ENCODE peak calls at places on chromosomes 6 and 20, in seven cellular contexts. One of them, this sample, is unnamed.

GRCh38 chr6:87357479-87358196 is 13.0 kb downstream of the C6orf163 start:
- DNase-seq in pancreas: no peak
- DNase-seq in A673: no peak
- DNase-seq in H9: peak; percentile 35
- DNase-seq in right lobe of liver: no peak
- DNase-seq in GM23338: peak; percentile 8
- DNase-seq in hepatocyte: no peak
- DNase-seq in this sample: no peak

GRCh38 chr20:33915726-33916331 is 77.9 kb upstream of the RALY start:
- DNase-seq in right lobe of liver: peak; percentile 61
- DNase-seq in A673: peak; percentile 28
- DNase-seq in H9: peak; percentile 59
- DNase-seq in hepatocyte: peak; percentile 13
- DNase-seq in GM23338: peak; percentile 65
- DNase-seq in pancreas: peak; percentile 9
- DNase-seq in this sample: no peak

GRCh38 chr6:14841901-14842421 is 403.9 kb upstream of the JARID2 start:
- DNase-seq in A673: no peak
- DNase-seq in GM23338: no peak
- DNase-seq in right lobe of liver: no peak
- DNase-seq in pancreas: no peak
- DNase-seq in hepatocyte: peak; percentile 16
- DNase-seq in H9: no peak
- DNase-seq in this sample: peak; percentile 19

GRCh38 chr20:25013478-25014380 is 21.2 kb upstream of the APMAP start:
- DNase-seq in pancreas: peak; percentile 2
- DNase-seq in hepatocyte: no peak
- DNase-seq in A673: no peak
- DNase-seq in H9: no peak
- DNase-seq in GM23338: no peak
- DNase-seq in right lobe of liver: peak; percentile 35
- DNase-seq in this sample: no peak

GRCh38 chr6:55955684-55956083 is 80.3 kb upstream of the BMP5 start:
- DNase-seq in H9: no peak
- DNase-seq in pancreas: no peak
- DNase-seq in A673: no peak
- DNase-seq in GM23338: peak; percentile 14
- DNase-seq in right lobe of liver: no peak
- DNase-seq in hepatocyte: no peak
- DNase-seq in this sample: no peak

GRCh38 chr6:148551226-148551625 is 195.6 kb upstream of the UST start:
- DNase-seq in A673: no peak
- DNase-seq in GM23338: no peak
- DNase-seq in hepatocyte: no peak
- DNase-seq in pancreas: no peak
- DNase-seq in H9: no peak
- DNase-seq in right lobe of liver: no peak
- DNase-seq in this sample: no peak

GRCh38 chr6:48986803-48987202 is 476.2 kb downstream of the MMUT start:
- DNase-seq in H9: no peak
- DNase-seq in right lobe of liver: no peak
- DNase-seq in A673: no peak
- DNase-seq in pancreas: no peak
- DNase-seq in GM23338: no peak
- DNase-seq in hepatocyte: no peak
- DNase-seq in this sample: no peak

GRCh38 chr6:52183131-52183530 is 3.0 kb upstream of the IL17A start:
- DNase-seq in GM23338: no peak
- DNase-seq in A673: no peak
- DNase-seq in pancreas: no peak
- DNase-seq in H9: no peak
- DNase-seq in hepatocyte: no peak
- DNase-seq in right lobe of liver: no peak
- DNase-seq in this sample: no peak

GRCh38 chr20:52103469-52103910 is 88.1 kb downstream of the ZFP64 start:
- DNase-seq in hepatocyte: no peak
- DNase-seq in GM23338: peak; percentile 82
- DNase-seq in right lobe of liver: no peak
- DNase-seq in pancreas: no peak
- DNase-seq in A673: peak; percentile 56
- DNase-seq in H9: peak; percentile 72
- DNase-seq in this sample: no peak

GRCh38 chr6:124795879-124796838 is 166.1 kb upstream of the RNF217 start:
- DNase-seq in hepatocyte: peak; percentile 30
- DNase-seq in GM23338: peak; percentile 55
- DNase-seq in A673: peak; percentile 74
- DNase-seq in H9: peak; percentile 42
- DNase-seq in pancreas: no peak
- DNase-seq in right lobe of liver: no peak
- DNase-seq in this sample: peak; percentile 11

GRCh38 chr20:22691369-22692118 is 107.2 kb upstream of the FOXA2 start:
- DNase-seq in H9: peak; percentile 84
- DNase-seq in right lobe of liver: peak; percentile 79
- DNase-seq in GM23338: peak; percentile 85
- DNase-seq in pancreas: peak; percentile 61
- DNase-seq in A673: peak; percentile 69
- DNase-seq in hepatocyte: peak; percentile 89
- DNase-seq in this sample: peak; percentile 66

GRCh38 chr6:139308284-139308916 is 16.6 kb upstream of the TXLNB start:
- DNase-seq in pancreas: no peak
- DNase-seq in H9: no peak
- DNase-seq in GM23338: no peak
- DNase-seq in right lobe of liver: no peak
- DNase-seq in A673: no peak
- DNase-seq in hepatocyte: no peak
- DNase-seq in this sample: no peak

GRCh38 chr6:68317366-68317765 is 317.7 kb upstream of the ADGRB3 start:
- DNase-seq in hepatocyte: no peak
- DNase-seq in GM23338: no peak
- DNase-seq in A673: no peak
- DNase-seq in H9: no peak
- DNase-seq in pancreas: no peak
- DNase-seq in right lobe of liver: no peak
- DNase-seq in this sample: no peak

GRCh38 chr6:73180718-73181619 is 44.3 kb downstream of the KHDC1L start:
- DNase-seq in A673: peak; percentile 86
- DNase-seq in GM23338: peak; percentile 61
- DNase-seq in H9: no peak
- DNase-seq in hepatocyte: peak; percentile 60
- DNase-seq in right lobe of liver: no peak
- DNase-seq in pancreas: no peak
- DNase-seq in this sample: no peak

GRCh38 chr20:52676282-52676995 is 295.7 kb upstream of the TSHZ2 start:
- DNase-seq in GM23338: peak; percentile 54
- DNase-seq in right lobe of liver: no peak
- DNase-seq in H9: peak; percentile 51
- DNase-seq in A673: no peak
- DNase-seq in pancreas: no peak
- DNase-seq in hepatocyte: no peak
- DNase-seq in this sample: no peak

GRCh38 chr20:57500941-57501340 is 24.0 kb downstream of the CTCFL start:
- DNase-seq in GM23338: no peak
- DNase-seq in pancreas: no peak
- DNase-seq in right lobe of liver: no peak
- DNase-seq in H9: no peak
- DNase-seq in A673: no peak
- DNase-seq in hepatocyte: no peak
- DNase-seq in this sample: no peak

GRCh38 chr20:57501461-57502330 is 23.2 kb downstream of the CTCFL start:
- DNase-seq in A673: peak; percentile 19
- DNase-seq in pancreas: no peak
- DNase-seq in hepatocyte: no peak
- DNase-seq in right lobe of liver: no peak
- DNase-seq in H9: peak; percentile 41
- DNase-seq in GM23338: no peak
- DNase-seq in this sample: no peak

GRCh38 chr20:57498425-57499400 is 26.2 kb downstream of the CTCFL start:
- DNase-seq in hepatocyte: peak; percentile 41
- DNase-seq in pancreas: no peak
- DNase-seq in A673: peak; percentile 46
- DNase-seq in GM23338: peak; percentile 73
- DNase-seq in H9: peak; percentile 72
- DNase-seq in right lobe of liver: no peak
- DNase-seq in this sample: no peak

GRCh38 chr20:57500235-57500634 is 24.7 kb downstream of the CTCFL start:
- DNase-seq in hepatocyte: no peak
- DNase-seq in right lobe of liver: no peak
- DNase-seq in GM23338: no peak
- DNase-seq in pancreas: no peak
- DNase-seq in A673: no peak
- DNase-seq in H9: no peak
- DNase-seq in this sample: no peak

DNA sequence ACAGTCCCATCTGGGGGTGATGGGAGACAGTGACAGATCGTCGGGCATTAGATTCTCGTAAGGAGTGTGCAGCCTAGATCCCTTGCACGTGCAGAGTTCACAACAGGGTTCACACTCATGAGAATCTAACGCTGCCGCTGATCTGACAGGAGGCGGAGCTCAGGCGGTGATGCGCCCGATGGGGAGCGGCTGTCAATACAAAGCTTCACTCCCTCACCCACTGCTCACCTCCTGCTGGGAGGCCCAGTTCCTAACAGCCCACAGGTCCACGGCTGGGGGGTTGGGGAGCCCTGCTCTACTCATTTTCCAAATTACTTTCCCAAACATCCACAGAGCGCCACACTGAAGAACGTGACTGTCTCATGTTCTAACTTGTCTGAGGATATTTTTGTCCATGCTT is 25.3 kb downstream of the CTCFL start:
- DNase-seq in right lobe of liver: no peak
- DNase-seq in pancreas: no peak
- DNase-seq in H9: no peak
- DNase-seq in hepatocyte: no peak
- DNase-seq in GM23338: no peak
- DNase-seq in A673: no peak
- DNase-seq in this sample: no peak
- TF ChIP-seq CTCF in right lobe of liver: no peak
- TF ChIP-seq CTCF in pancreas: no peak
- TF ChIP-seq CTCF in H9: no peak
- TF ChIP-seq CTCF in hepatocyte: no peak
- TF ChIP-seq CTCF in GM23338: no peak
- TF ChIP-seq CTCF in A673: no peak
- TF ChIP-seq CTCF in this sample: no peak

GRCh38 chr6:42938428-42938796 is 9.1 kb downstream of the CNPY3 start:
- DNase-seq in pancreas: no peak
- DNase-seq in A673: no peak
- DNase-seq in right lobe of liver: no peak
- DNase-seq in H9: no peak
- DNase-seq in hepatocyte: no peak
- DNase-seq in GM23338: no peak
- DNase-seq in this sample: no peak

GRCh38 chr6:42935322-42935721 is 6.0 kb downstream of the CNPY3 start:
- DNase-seq in GM23338: no peak
- DNase-seq in H9: no peak
- DNase-seq in pancreas: no peak
- DNase-seq in hepatocyte: no peak
- DNase-seq in A673: no peak
- DNase-seq in right lobe of liver: no peak
- DNase-seq in this sample: no peak

GRCh38 chr6:42937548-42938427 is 8.5 kb downstream of the CNPY3 start:
- DNase-seq in pancreas: peak; percentile 36
- DNase-seq in A673: no peak
- DNase-seq in hepatocyte: no peak
- DNase-seq in right lobe of liver: peak; percentile 83
- DNase-seq in H9: no peak
- DNase-seq in GM23338: no peak
- DNase-seq in this sample: no peak

GRCh38 chr6:42938987-42939809 is 9.9 kb downstream of the CNPY3 start:
- DNase-seq in pancreas: peak; percentile 94
- DNase-seq in GM23338: peak; percentile 21
- DNase-seq in hepatocyte: peak; percentile 38
- DNase-seq in right lobe of liver: peak; percentile 95
- DNase-seq in H9: peak; percentile 36
- DNase-seq in A673: no peak
- DNase-seq in this sample: no peak

DNA sequence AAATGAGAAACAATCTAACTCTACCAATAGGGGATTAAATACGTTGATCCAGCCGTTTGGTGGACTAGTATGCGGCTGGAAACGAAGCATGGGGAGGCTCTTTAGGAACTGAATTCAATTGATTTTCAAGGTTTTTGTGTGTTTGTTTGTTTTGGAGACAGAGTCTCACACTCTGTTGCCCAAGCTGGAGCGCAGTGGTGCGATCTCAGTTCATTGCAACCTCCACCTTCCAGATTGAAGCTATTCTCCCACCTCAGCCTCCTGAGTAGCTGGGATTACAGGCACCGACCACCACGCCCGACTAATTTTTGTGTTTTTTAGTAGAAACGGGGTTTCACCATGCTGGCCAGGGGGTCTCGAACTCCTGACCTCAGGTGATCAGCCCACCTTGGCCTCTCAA is 7.1 kb downstream of the CNPY3 start:
- DNase-seq in A673: no peak
- DNase-seq in right lobe of liver: no peak
- DNase-seq in GM23338: no peak
- DNase-seq in H9: no peak
- DNase-seq in hepatocyte: no peak
- DNase-seq in pancreas: no peak
- DNase-seq in this sample: no peak
- H3K4me1 ChIP-seq in A673: peaks cover 16% of the 10 kb centered on the region
- H3K4me1 ChIP-seq in right lobe of liver: peaks cover 63% of the 10 kb centered on the region
- H3K4me1 ChIP-seq in GM23338: no peaks in the 10 kb centered on the region
- H3K4me1 ChIP-seq in H9: no peaks in the 10 kb centered on the region
- H3K4me1 ChIP-seq in hepatocyte: peaks cover 2% of the 10 kb centered on the region
- H3K4me1 ChIP-seq in pancreas: peaks cover 30% of the 10 kb centered on the region
- H3K4me1 ChIP-seq in this sample: peaks cover 3% of the 10 kb centered on the region

GRCh38 chr6:119112856-119113530 is 34.5 kb upstream of the FAM184A start:
- DNase-seq in hepatocyte: no peak
- DNase-seq in pancreas: no peak
- DNase-seq in right lobe of liver: no peak
- DNase-seq in A673: no peak
- DNase-seq in H9: peak; percentile 39
- DNase-seq in GM23338: peak; percentile 42
- DNase-seq in this sample: no peak

GRCh38 chr6:119119989-119120388 is 41.5 kb upstream of the FAM184A start:
- DNase-seq in pancreas: no peak
- DNase-seq in A673: peak; percentile 59
- DNase-seq in H9: no peak
- DNase-seq in right lobe of liver: no peak
- DNase-seq in hepatocyte: no peak
- DNase-seq in GM23338: no peak
- DNase-seq in this sample: no peak

GRCh38 chr6:119110601-119111548 is 32.4 kb upstream of the FAM184A start:
- DNase-seq in right lobe of liver: peak; percentile 49
- DNase-seq in A673: peak; percentile 64
- DNase-seq in H9: no peak
- DNase-seq in GM23338: peak; percentile 75
- DNase-seq in pancreas: peak; percentile 24
- DNase-seq in hepatocyte: peak; percentile 71
- DNase-seq in this sample: peak; percentile 38

GRCh38 chr6:119121367-119121766 is 42.9 kb upstream of the FAM184A start:
- DNase-seq in hepatocyte: no peak
- DNase-seq in GM23338: no peak
- DNase-seq in pancreas: no peak
- DNase-seq in A673: peak; percentile 26
- DNase-seq in H9: no peak
- DNase-seq in right lobe of liver: no peak
- DNase-seq in this sample: no peak

GRCh38 chr6:119116712-119117281 is 38.3 kb upstream of the FAM184A start:
- DNase-seq in H9: no peak
- DNase-seq in GM23338: peak; percentile 50
- DNase-seq in pancreas: no peak
- DNase-seq in hepatocyte: no peak
- DNase-seq in A673: no peak
- DNase-seq in right lobe of liver: no peak
- DNase-seq in this sample: no peak
- TF ChIP-seq CTCF in H9: peak; percentile 58
- TF ChIP-seq CTCF in GM23338: peak; percentile 70
- TF ChIP-seq CTCF in pancreas: no peak
- TF ChIP-seq CTCF in hepatocyte: peak; percentile 2
- TF ChIP-seq CTCF in A673: peak; percentile 44
- TF ChIP-seq CTCF in right lobe of liver: no peak
- TF ChIP-seq CTCF in this sample: no peak

GRCh38 chr20:17858450-17859001 is 110.1 kb downstream of the SNX5 start:
- DNase-seq in A673: no peak
- DNase-seq in H9: no peak
- DNase-seq in pancreas: no peak
- DNase-seq in hepatocyte: no peak
- DNase-seq in GM23338: no peak
- DNase-seq in right lobe of liver: no peak
- DNase-seq in this sample: no peak
- H3K4me1 ChIP-seq in A673: no peaks in the 10 kb centered on the region
- H3K4me1 ChIP-seq in H9: peaks cover 9% of the 10 kb centered on the region
- H3K4me1 ChIP-seq in pancreas: peaks cover 25% of the 10 kb centered on the region
- H3K4me1 ChIP-seq in hepatocyte: peaks cover 23% of the 10 kb centered on the region
- H3K4me1 ChIP-seq in GM23338: peaks cover 26% of the 10 kb centered on the region
- H3K4me1 ChIP-seq in right lobe of liver: peaks cover 40% of the 10 kb centered on the region
- H3K4me1 ChIP-seq in this sample: peaks cover 4% of the 10 kb centered on the region

This sample was measured in prostate gland.